ENCODE peak calls at places on chromosomes 4 and X, in nine cellular contexts. N is ascending aorta, D is small intestine, R is Caco-2, M is thyroid gland, H is astrocyte, P is HCT116, T is GM23248, G is hepatocyte. X is an unnamed sample.

GRCh38 chr4:155033604-155034003 is 174.8 kb upstream of the NPY2R start:
- DNase-seq in N (no peak), D (no peak), R (no peak), M (no peak), H (no peak), P (no peak), T (no peak), G (no peak), X (no peak)

GRCh38 chr4:145501051-145501660 is 19.5 kb downstream of the SMAD1 start:
- DNase-seq in N (no peak), D (no peak), R (no peak), M (no peak), H (no peak), P (no peak), T (no peak), G (no peak), X (no peak)

GRCh38 chrX:69109706-69110635 is 55.3 kb downstream of the PJA1 start:
- DNase-seq in N (no peak), D (no peak), R (peak; percentile 59), M (no peak), H (peak; percentile 41), P (peak; percentile 28), T (peak; percentile 76), G (peak; percentile 63), X (peak; percentile 81)

GRCh38 chr4:37827030-37827705 is 682 bp downstream of the PGM2 start:
- DNase-seq in N (no peak), D (peak; percentile 67), R (peak; percentile 42), M (peak; percentile 17), H (peak; percentile 50), P (no peak), T (peak; percentile 14), G (peak; percentile 45), X (no peak)

GRCh38 chrX:111284615-111285294 is 14.5 kb upstream of the CAPN6 start:
- DNase-seq in N (no peak), D (no peak), R (no peak), M (no peak), H (no peak), P (no peak), T (no peak), G (no peak), X (no peak)

GRCh38 chr4:89364559-89364958 is 57.0 kb upstream of the GPRIN3 start:
- DNase-seq in N (no peak), D (no peak), R (no peak), M (no peak), H (no peak), P (no peak), T (no peak), G (no peak), X (no peak)

GRCh38 chrX:84611843-84612636 is 109.8 kb upstream of the HDX start:
- DNase-seq in N (no peak), D (no peak), R (no peak), M (peak; percentile 8), H (no peak), P (no peak), T (peak; percentile 0), G (no peak), X (no peak)

GRCh38 chr4:113256946-113257345 is 207.5 kb downstream of the ANK2 start:
- DNase-seq in N (no peak), D (no peak), R (no peak), M (no peak), H (peak; percentile 25), P (no peak), T (peak; percentile 91), G (no peak), X (no peak)

GRCh38 chr4:86944964-86945781 is 10.4 kb downstream of the AFF1 start:
- DNase-seq in N (no peak), D (no peak), R (no peak), M (no peak), H (no peak), P (no peak), T (no peak), G (no peak), X (no peak)

GRCh38 chrX:13026877-13027652 is 17.4 kb downstream of the FAM9C start:
- DNase-seq in N (no peak), D (no peak), R (no peak), M (no peak), H (no peak), P (no peak), T (no peak), G (no peak), X (no peak)

GRCh38 chrX:69298466-69299140 is 133.3 kb upstream of the PJA1 start:
- DNase-seq in N (no peak), D (no peak), R (no peak), M (no peak), H (peak; percentile 12), P (no peak), T (peak; percentile 69), G (no peak), X (peak; percentile 76)

GRCh38 chr4:111636961-111637556 is 508.2 kb upstream of the FAM241A start:
- DNase-seq in N (no peak), D (no peak), R (no peak), M (no peak), H (no peak), P (no peak), T (no peak), G (no peak), X (no peak)

GRCh38 chrX:23694606-23695005 is 27.3 kb downstream of the PRDX4 start:
- DNase-seq in N (no peak), D (peak; percentile 52), R (peak; percentile 35), M (peak; percentile 53), H (peak; percentile 19), P (peak; percentile 21), T (peak; percentile 71), G (peak; percentile 82), X (peak; percentile 49)

GRCh38 chrX:119672252-119672825 is 20.6 kb downstream of the SEPTIN6 start:
- DNase-seq in N (no peak), D (peak; percentile 83), R (no peak), M (no peak), H (no peak), P (no peak), T (no peak), G (no peak), X (no peak)

GRCh38 chrX:102651242-102651967 is at the start of gene GPRASP1:
- DNase-seq in N (no peak), D (peak; percentile 3), R (no peak), M (peak; percentile 74), H (peak; percentile 26), P (no peak), T (peak; percentile 59), G (peak; percentile 56), X (peak; percentile 33)

DNA sequence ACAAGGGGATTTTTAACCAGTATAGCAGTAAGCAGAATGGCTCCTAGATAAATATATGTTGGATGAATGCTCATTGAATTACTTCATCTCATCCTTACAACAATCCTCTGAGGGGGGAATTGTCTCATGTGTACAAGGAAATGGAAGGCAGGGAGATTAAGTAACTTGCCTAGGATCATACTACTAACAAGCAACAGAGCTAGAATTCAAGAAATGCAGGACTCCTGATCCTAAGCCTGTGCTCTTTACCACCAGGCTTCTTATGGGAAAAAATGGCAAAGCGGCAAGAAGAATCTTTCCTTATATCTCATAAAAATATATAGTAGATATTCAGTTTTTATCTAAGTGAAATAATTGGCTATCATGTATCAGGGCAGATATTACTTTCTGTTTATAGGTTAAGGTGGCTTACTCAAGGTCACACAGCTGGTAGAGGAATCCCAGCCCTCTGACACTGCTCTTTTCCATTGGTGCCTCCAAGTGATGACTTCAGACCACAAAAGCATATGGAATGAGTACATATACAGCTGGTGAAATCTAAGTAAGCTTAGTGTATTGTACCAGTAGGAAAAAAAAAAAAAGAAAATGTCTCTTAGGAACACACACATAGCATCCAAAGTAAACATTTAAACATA is 2.1 kb downstream of the ABHD18 start:
- DNase-seq in N (no peak), D (peak; percentile 7), R (no peak), M (no peak), H (no peak), P (no peak), T (no peak), G (no peak), X (no peak)
- H3K36me3 ChIP-seq in N (no peaks in the 10 kb centered on the region), D (no peaks in the 10 kb centered on the region), R (no peaks in the 10 kb centered on the region), M (no peaks in the 10 kb centered on the region), H (no peaks in the 10 kb centered on the region), P (no peaks in the 10 kb centered on the region), T (no peaks in the 10 kb centered on the region), G (no peaks in the 10 kb centered on the region), X (no peaks in the 10 kb centered on the region)

DNA sequence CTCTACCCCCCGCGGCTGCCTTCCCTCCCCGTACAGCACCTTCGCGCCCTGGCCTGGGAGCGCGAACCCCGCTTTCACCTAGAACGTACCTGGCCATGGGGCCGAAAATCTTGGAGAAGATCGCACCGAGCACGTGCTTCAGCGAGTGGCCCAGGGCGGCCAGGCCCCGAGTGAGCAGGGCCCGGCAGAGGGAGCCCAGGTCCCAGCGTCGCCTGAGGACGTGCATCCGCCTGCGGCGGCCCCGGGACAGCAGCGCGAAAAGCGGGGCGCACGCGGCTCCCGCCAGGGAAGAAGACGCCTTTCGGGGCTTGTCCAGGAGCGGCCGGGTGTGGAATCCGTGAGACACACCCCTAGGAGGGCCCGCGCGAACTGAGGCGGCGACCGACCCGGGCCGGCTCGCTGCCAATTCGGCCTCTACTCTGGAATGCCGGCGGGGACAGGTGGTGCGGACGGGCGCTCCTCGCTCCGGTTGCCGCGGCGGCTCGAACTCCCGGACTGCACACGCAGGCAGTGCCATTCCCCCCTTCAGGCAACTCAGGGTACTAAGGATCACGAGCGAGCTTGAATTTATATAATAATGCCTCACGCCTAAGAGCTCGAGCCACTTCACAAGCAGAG is at the start of gene HS6ST2:
- DNase-seq in N (no peak), D (no peak), R (peak; percentile 65), M (no peak), H (no peak), P (peak; percentile 21), T (no peak), G (peak; percentile 35), X (peak; percentile 10)
- H3K27me3 ChIP-seq in N (no peaks in the 10 kb centered on the region), D (peaks cover 3% of the 10 kb centered on the region), R (no peaks in the 10 kb centered on the region), M (peaks cover 9% of the 10 kb centered on the region), H (peaks cover 9% of the 10 kb centered on the region), P (no peaks in the 10 kb centered on the region), T (no peaks in the 10 kb centered on the region), G (no peaks in the 10 kb centered on the region), X (no peaks in the 10 kb centered on the region)

DNA sequence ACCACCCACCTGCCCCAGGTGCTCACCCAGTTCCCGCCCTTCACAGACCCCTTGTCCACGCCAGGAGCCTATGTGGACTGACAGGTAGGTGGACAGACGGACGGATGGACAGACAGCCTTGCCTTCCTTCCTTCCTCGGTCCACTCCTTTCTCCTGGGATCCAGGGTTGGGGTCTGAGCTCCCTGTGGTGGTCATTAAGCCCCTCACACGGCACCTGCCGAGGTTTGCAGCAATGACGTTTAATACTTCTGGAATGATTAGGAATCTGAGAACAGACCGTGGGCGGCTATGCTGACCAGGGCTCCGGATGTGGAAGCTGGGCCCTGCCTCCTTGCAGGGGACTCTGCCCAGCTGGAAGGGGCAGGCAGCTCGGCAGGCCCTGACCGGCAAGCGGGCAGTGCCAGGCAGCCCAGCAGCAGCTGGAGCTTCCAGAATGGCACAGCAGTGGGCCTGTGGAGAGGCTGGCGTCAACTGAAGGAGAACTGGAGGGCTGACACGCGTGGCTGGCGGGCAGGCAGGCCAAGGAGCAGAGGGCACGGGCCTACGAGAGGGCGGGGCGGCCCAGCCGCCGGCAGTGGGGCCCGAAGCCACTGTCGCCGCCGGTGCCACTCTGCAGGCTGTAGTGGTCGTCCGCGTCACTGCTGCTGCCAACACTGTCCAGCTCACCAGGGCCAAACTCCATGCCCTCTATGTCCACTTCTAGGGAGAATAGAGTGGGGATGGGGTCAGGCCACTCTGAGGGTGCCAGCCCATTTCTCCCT is 8.3 kb upstream of the HAUS3 start:
- DNase-seq in N (peak; percentile 4), D (no peak), R (peak; percentile 0), M (no peak), H (no peak), P (no peak), T (no peak), G (peak; percentile 2), X (no peak)
- H3K36me3 ChIP-seq in N (peaks cover 76% of the 10 kb centered on the region), D (peaks cover 2% of the 10 kb centered on the region), R (no peaks in the 10 kb centered on the region), M (peaks cover 45% of the 10 kb centered on the region), H (peaks cover 5% of the 10 kb centered on the region), P (no peaks in the 10 kb centered on the region), T (peaks cover 4% of the 10 kb centered on the region), G (no peaks in the 10 kb centered on the region), X (no peaks in the 10 kb centered on the region)

GRCh38 chr4:110624904-110625494 is 2.1 kb upstream of the PITX2 start:
- DNase-seq in N (no peak), D (no peak), R (no peak), M (no peak), H (no peak), P (no peak), T (no peak), G (no peak), X (no peak)
- H3K27me3 ChIP-seq in N (peaks cover 31% of the 10 kb centered on the region), D (no peaks in the 10 kb centered on the region), R (no peaks in the 10 kb centered on the region), M (peaks cover 80% of the 10 kb centered on the region), H (peaks cover 100% of the 10 kb centered on the region), P (no peaks in the 10 kb centered on the region), T (no peaks in the 10 kb centered on the region), G (peaks cover 27% of the 10 kb centered on the region), X (no peaks in the 10 kb centered on the region)

X was measured in MG63.